ENCODE peak calls at places on chromosomes 13 and 19, in five cellular contexts. One of them, this sample, is unnamed.

GRCh38 chr19:35458821-35459391 is 10.8 kb downstream of the FFAR2 start:
- DNase-seq in IMR-90: no peak
- DNase-seq in HepG2: peak; percentile 92
- DNase-seq in H1: no peak
- DNase-seq in A549: peak; percentile 52
- DNase-seq in this sample: no peak

GRCh38 chr13:103157034-103157433 is 90.8 kb upstream of the SLC10A2 start:
- DNase-seq in H1: no peak
- DNase-seq in A549: no peak
- DNase-seq in IMR-90: no peak
- DNase-seq in HepG2: no peak
- DNase-seq in this sample: no peak

GRCh38 chr19:16358456-16358855 is 33.8 kb downstream of the KLF2 start:
- DNase-seq in IMR-90: no peak
- DNase-seq in H1: no peak
- DNase-seq in HepG2: no peak
- DNase-seq in A549: no peak
- DNase-seq in this sample: no peak

GRCh38 chr13:113978741-113979481 is 5.0 kb upstream of the C13orf46 start:
- DNase-seq in A549: no peak
- DNase-seq in HepG2: no peak
- DNase-seq in IMR-90: no peak
- DNase-seq in H1: no peak
- DNase-seq in this sample: no peak

GRCh38 chr13:37627428-37627827 is 28.9 kb upstream of the POSTN start:
- DNase-seq in HepG2: no peak
- DNase-seq in A549: no peak
- DNase-seq in IMR-90: no peak
- DNase-seq in H1: no peak
- DNase-seq in this sample: no peak

GRCh38 chr19:43847246-43847645 is 20.1 kb downstream of the ZNF283 start:
- DNase-seq in IMR-90: no peak
- DNase-seq in A549: peak; percentile 19
- DNase-seq in HepG2: no peak
- DNase-seq in H1: no peak
- DNase-seq in this sample: no peak

GRCh38 chr13:102400619-102401125 is 1.2 kb downstream of the FGF14 start:
- DNase-seq in HepG2: no peak
- DNase-seq in A549: no peak
- DNase-seq in H1: no peak
- DNase-seq in IMR-90: no peak
- DNase-seq in this sample: no peak

GRCh38 chr19:366205-366783 is 21.7 kb upstream of the MIER2 start:
- DNase-seq in H1: no peak
- DNase-seq in HepG2: no peak
- DNase-seq in IMR-90: no peak
- DNase-seq in A549: no peak
- DNase-seq in this sample: no peak

GRCh38 chr19:47430041-47430802 is 10.9 kb upstream of the MEIS3 start:
- DNase-seq in H1: no peak
- DNase-seq in IMR-90: peak; percentile 27
- DNase-seq in HepG2: no peak
- DNase-seq in A549: no peak
- DNase-seq in this sample: no peak

GRCh38 chr19:47284324-47284899 is 9.7 kb downstream of the INAFM1 start:
- DNase-seq in H1: no peak
- DNase-seq in HepG2: peak; percentile 53
- DNase-seq in IMR-90: peak; percentile 68
- DNase-seq in A549: peak; percentile 77
- DNase-seq in this sample: peak; percentile 34

GRCh38 chr19:8355631-8356402 is 8.1 kb upstream of the ANGPTL4 start:
- DNase-seq in IMR-90: peak; percentile 98
- DNase-seq in HepG2: peak; percentile 72
- DNase-seq in H1: no peak
- DNase-seq in A549: peak; percentile 91
- DNase-seq in this sample: peak; percentile 37

GRCh38 chr13:77810430-77810829 is 108.2 kb downstream of the EDNRB start:
- DNase-seq in HepG2: no peak
- DNase-seq in H1: no peak
- DNase-seq in A549: peak; percentile 25
- DNase-seq in IMR-90: peak; percentile 34
- DNase-seq in this sample: no peak

GRCh38 chr13:22049384-22049783 is 378.5 kb downstream of the FGF9 start:
- DNase-seq in A549: no peak
- DNase-seq in IMR-90: peak; percentile 50
- DNase-seq in HepG2: no peak
- DNase-seq in H1: no peak
- DNase-seq in this sample: no peak

GRCh38 chr19:1016647-1017114 is 4.2 kb downstream of the TMEM259 start:
- DNase-seq in A549: peak; percentile 60
- DNase-seq in H1: no peak
- DNase-seq in IMR-90: peak; percentile 77
- DNase-seq in HepG2: no peak
- DNase-seq in this sample: no peak

GRCh38 chr19:10228925-10229324 is 2.2 kb downstream of the S1PR2 start:
- DNase-seq in HepG2: peak; percentile 48
- DNase-seq in A549: peak; percentile 53
- DNase-seq in H1: no peak
- DNase-seq in IMR-90: peak; percentile 41
- DNase-seq in this sample: peak; percentile 71

GRCh38 chr13:37534181-37534580 is 64.4 kb downstream of the POSTN start:
- DNase-seq in H1: no peak
- DNase-seq in IMR-90: peak; percentile 95
- DNase-seq in HepG2: no peak
- DNase-seq in A549: no peak
- DNase-seq in this sample: no peak

GRCh38 chr13:21365574-21365973 is 93.5 kb downstream of the ZDHHC20 start:
- DNase-seq in H1: no peak
- DNase-seq in HepG2: no peak
- DNase-seq in A549: no peak
- DNase-seq in IMR-90: no peak
- DNase-seq in this sample: no peak

GRCh38 chr19:10805758-10806247 is 30.2 kb downstream of the TMED1 start:
- DNase-seq in H1: no peak
- DNase-seq in IMR-90: no peak
- DNase-seq in HepG2: no peak
- DNase-seq in A549: no peak
- DNase-seq in this sample: no peak

GRCh38 chr13:19984430-19985218 is 26.1 kb downstream of the ZMYM2 start:
- DNase-seq in H1: no peak
- DNase-seq in HepG2: peak; percentile 16
- DNase-seq in A549: peak; percentile 16
- DNase-seq in IMR-90: peak; percentile 72
- DNase-seq in this sample: no peak

GRCh38 chr19:39558623-39559117 is 18.7 kb upstream of the EID2 start:
- DNase-seq in A549: no peak
- DNase-seq in HepG2: no peak
- DNase-seq in H1: no peak
- DNase-seq in IMR-90: no peak
- DNase-seq in this sample: no peak

GRCh38 chr19:11422163-11423068 is 3.3 kb upstream of the RGL3 start:
- DNase-seq in IMR-90: no peak
- DNase-seq in H1: peak; percentile 88
- DNase-seq in A549: peak; percentile 48
- DNase-seq in HepG2: no peak
- DNase-seq in this sample: peak; percentile 53

GRCh38 chr19:3617463-3617862 is 9.1 kb downstream of the CACTIN start:
- DNase-seq in HepG2: no peak
- DNase-seq in A549: no peak
- DNase-seq in IMR-90: no peak
- DNase-seq in H1: no peak
- DNase-seq in this sample: no peak

GRCh38 chr19:8487137-8487851 is 15.1 kb downstream of the PRAM1 start:
- DNase-seq in H1: no peak
- DNase-seq in HepG2: no peak
- DNase-seq in IMR-90: no peak
- DNase-seq in A549: no peak
- DNase-seq in this sample: no peak

GRCh38 chr19:4472174-4472974 is at the start of gene HDGFL2:
- DNase-seq in IMR-90: no peak
- DNase-seq in A549: no peak
- DNase-seq in H1: no peak
- DNase-seq in HepG2: no peak
- DNase-seq in this sample: peak; percentile 67

GRCh38 chr19:39916236-39916635 is 18.2 kb downstream of the FCGBP start:
- DNase-seq in HepG2: no peak
- DNase-seq in IMR-90: no peak
- DNase-seq in H1: no peak
- DNase-seq in A549: no peak
- DNase-seq in this sample: no peak

GRCh38 chr13:44576396-44577235 is 486 bp upstream of the TSC22D1 start:
- DNase-seq in IMR-90: no peak
- DNase-seq in H1: no peak
- DNase-seq in A549: no peak
- DNase-seq in HepG2: no peak
- DNase-seq in this sample: peak; percentile 30

DNA sequence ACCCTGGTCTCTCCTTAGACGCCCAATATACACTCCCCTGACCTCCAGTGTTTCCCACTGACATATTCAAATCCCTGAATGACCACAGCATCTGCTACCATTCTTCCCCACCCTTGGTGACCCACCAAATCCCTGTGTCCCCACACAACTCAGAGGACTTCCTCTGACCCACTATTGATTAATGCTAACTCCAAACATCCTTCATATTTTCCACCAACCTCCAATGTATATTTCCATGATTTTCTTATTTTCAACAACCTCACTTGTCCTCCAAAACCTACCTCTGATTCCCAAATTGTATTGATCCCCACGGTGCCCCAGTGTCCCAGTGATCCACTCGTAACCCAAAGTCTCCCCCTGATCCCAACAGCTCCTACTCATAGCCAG is 526 bp upstream of the DMWD start:
- DNase-seq in H1: no peak
- DNase-seq in A549: no peak
- DNase-seq in HepG2: no peak
- DNase-seq in IMR-90: no peak
- DNase-seq in this sample: no peak
- TF ChIP-seq MAFK in H1: no peak
- TF ChIP-seq MAFK in A549: no peak
- TF ChIP-seq MAFK in HepG2: no peak
- TF ChIP-seq MAFK in IMR-90: no peak
- TF ChIP-seq MAFK in this sample: no peak

DNA sequence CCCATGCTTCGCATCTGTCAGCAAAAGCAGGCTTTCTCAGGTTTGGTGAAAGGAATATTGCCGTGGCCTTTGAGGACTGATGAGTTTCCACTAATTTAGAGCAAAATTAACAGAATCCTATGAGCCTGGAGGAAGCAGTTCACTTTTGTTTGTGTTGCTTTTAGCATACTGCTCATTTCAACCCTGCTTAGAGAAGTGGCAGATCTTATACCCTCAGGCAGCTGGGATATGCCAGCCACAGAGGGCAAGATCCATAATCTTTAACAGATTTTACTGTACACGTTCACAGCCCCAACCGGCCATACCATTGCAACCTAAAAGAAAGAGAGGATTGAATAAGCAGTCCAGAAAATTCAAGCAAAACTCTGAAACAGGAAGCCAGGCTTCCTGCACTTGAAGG is 60.5 kb downstream of the COL4A2 start:
- DNase-seq in HepG2: no peak
- DNase-seq in IMR-90: no peak
- DNase-seq in A549: no peak
- DNase-seq in H1: no peak
- DNase-seq in this sample: no peak
- TF ChIP-seq MAFK in HepG2: no peak
- TF ChIP-seq MAFK in IMR-90: no peak
- TF ChIP-seq MAFK in A549: no peak
- TF ChIP-seq MAFK in H1: no peak
- TF ChIP-seq MAFK in this sample: no peak

DNA sequence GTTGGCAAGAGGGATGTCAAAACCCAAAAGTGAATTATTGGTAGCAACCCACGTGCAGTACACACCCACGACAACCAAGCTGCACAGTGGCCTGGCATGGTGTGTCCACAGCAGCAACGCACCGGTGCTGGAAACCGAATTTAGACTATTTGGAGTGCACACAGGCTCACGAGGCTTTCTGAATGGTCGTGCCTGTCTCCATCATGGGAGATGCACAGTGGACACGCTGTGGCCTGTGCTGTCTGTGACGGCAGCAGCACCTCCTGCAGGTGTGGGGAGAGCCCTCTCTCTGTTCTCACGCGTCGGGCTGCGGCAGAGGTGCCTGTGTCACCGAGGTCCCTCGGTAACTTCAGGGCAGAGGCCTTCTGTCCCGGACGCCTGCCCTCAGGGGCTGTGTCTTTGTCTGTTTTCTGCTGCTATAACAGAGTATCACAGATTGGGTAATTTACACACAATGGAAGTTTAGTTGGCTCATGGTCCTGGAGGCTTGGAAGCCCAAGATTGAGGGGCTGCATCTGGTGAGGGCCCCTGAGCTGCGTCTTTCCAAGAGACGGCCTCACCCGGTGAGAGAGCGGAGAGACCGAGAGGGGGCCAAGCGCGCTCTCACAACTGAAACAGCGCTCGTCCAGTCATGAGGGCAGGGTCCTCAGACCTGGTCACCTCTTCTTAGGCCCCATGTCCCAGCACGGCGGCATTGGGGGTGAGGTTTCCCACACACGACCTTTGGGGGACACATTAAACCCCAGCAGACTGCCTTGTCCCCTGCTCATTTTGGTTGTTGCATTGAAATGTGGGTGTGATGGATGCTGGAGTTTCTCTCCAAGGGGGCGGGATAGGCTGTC is 9.1 kb upstream of the MCF2L start:
- DNase-seq in A549: no peak
- DNase-seq in IMR-90: no peak
- DNase-seq in HepG2: no peak
- DNase-seq in H1: no peak
- DNase-seq in this sample: no peak
- TF ChIP-seq MAFK in A549: no peak
- TF ChIP-seq MAFK in IMR-90: no peak
- TF ChIP-seq MAFK in HepG2: no peak
- TF ChIP-seq MAFK in H1: no peak
- TF ChIP-seq MAFK in this sample: no peak

DNA sequence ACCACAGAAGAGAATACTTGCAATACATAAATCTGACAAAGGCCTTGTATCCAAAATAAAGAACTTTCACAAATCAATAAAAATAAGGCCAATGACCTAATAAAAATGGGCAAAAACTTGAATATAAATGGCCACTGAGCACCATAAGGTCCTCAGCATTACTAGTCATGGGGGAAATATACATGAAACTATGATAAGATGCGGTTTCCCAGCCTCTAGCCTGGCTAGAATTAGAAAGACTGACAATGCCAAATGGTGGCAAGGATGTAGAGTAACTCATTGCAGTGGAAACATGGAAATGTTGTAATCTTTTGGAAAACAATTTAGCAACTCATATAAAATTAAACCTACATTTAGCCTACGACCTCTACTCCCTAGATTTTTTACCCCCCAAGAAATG is 227.1 kb downstream of the GGACT start:
- DNase-seq in A549: no peak
- DNase-seq in IMR-90: peak; percentile 62
- DNase-seq in HepG2: no peak
- DNase-seq in H1: no peak
- DNase-seq in this sample: no peak
- TF ChIP-seq MAFK in A549: no peak
- TF ChIP-seq MAFK in IMR-90: no peak
- TF ChIP-seq MAFK in HepG2: no peak
- TF ChIP-seq MAFK in H1: no peak
- TF ChIP-seq MAFK in this sample: no peak

This sample was measured in K562.